ENCODE peak calls at places on chromosomes 12 and 14, in six cellular contexts. One of them, this sample, is unnamed.

GRCh38 chr14:31414190-31414833 is 6.0 kb downstream of the HEATR5A start:
- DNase-seq in HCT116: no peak
- DNase-seq in astrocyte: no peak
- DNase-seq in fibroblast of lung: no peak
- DNase-seq in mammary epithelial cell: peak; percentile 23
- DNase-seq in GM23248: peak; percentile 51
- DNase-seq in this sample: no peak

GRCh38 chr14:51715742-51716141 is 64.0 kb downstream of the FRMD6 start:
- DNase-seq in HCT116: no peak
- DNase-seq in astrocyte: no peak
- DNase-seq in fibroblast of lung: no peak
- DNase-seq in mammary epithelial cell: no peak
- DNase-seq in GM23248: no peak
- DNase-seq in this sample: no peak

GRCh38 chr12:115541891-115542361 is 735.6 kb downstream of the MED13L start:
- DNase-seq in HCT116: no peak
- DNase-seq in astrocyte: peak; percentile 74
- DNase-seq in fibroblast of lung: peak; percentile 75
- DNase-seq in mammary epithelial cell: peak; percentile 79
- DNase-seq in GM23248: peak; percentile 26
- DNase-seq in this sample: no peak

GRCh38 chr14:74141703-74142102 is 56.9 kb downstream of the LIN52 start:
- DNase-seq in HCT116: no peak
- DNase-seq in astrocyte: no peak
- DNase-seq in fibroblast of lung: peak; percentile 3
- DNase-seq in mammary epithelial cell: no peak
- DNase-seq in GM23248: peak; percentile 46
- DNase-seq in this sample: no peak

GRCh38 chr14:92105845-92106094 is 612 bp downstream of the ATXN3 start:
- DNase-seq in HCT116: no peak
- DNase-seq in astrocyte: peak; percentile 45
- DNase-seq in fibroblast of lung: peak; percentile 55
- DNase-seq in mammary epithelial cell: no peak
- DNase-seq in GM23248: peak; percentile 77
- DNase-seq in this sample: no peak

GRCh38 chr12:21774358-21775129 is at the start of gene KCNJ8:
- DNase-seq in HCT116: no peak
- DNase-seq in astrocyte: peak; percentile 31
- DNase-seq in fibroblast of lung: peak; percentile 57
- DNase-seq in mammary epithelial cell: no peak
- DNase-seq in GM23248: peak; percentile 73
- DNase-seq in this sample: peak; percentile 75

GRCh38 chr14:61620130-61620946 is 75.0 kb upstream of the HIF1A start:
- DNase-seq in HCT116: no peak
- DNase-seq in astrocyte: peak; percentile 96
- DNase-seq in fibroblast of lung: peak; percentile 96
- DNase-seq in mammary epithelial cell: peak; percentile 58
- DNase-seq in GM23248: peak; percentile 95
- DNase-seq in this sample: peak; percentile 42

GRCh38 chr14:75426332-75427125 is 1.3 kb upstream of the JDP2 start:
- DNase-seq in HCT116: no peak
- DNase-seq in astrocyte: no peak
- DNase-seq in fibroblast of lung: no peak
- DNase-seq in mammary epithelial cell: no peak
- DNase-seq in GM23248: no peak
- DNase-seq in this sample: no peak

GRCh38 chr12:7162691-7163114 is 26.8 kb upstream of the PEX5 start:
- DNase-seq in HCT116: peak; percentile 76
- DNase-seq in astrocyte: no peak
- DNase-seq in fibroblast of lung: peak; percentile 3
- DNase-seq in mammary epithelial cell: peak; percentile 58
- DNase-seq in GM23248: peak; percentile 54
- DNase-seq in this sample: peak; percentile 88

GRCh38 chr14:94048676-94049624 is 22.8 kb downstream of the OTUB2 start:
- DNase-seq in HCT116: no peak
- DNase-seq in astrocyte: no peak
- DNase-seq in fibroblast of lung: no peak
- DNase-seq in mammary epithelial cell: no peak
- DNase-seq in GM23248: no peak
- DNase-seq in this sample: no peak

GRCh38 chr14:35687335-35687939 is 121.7 kb downstream of the RALGAPA1 start:
- DNase-seq in HCT116: peak; percentile 26
- DNase-seq in astrocyte: peak; percentile 29
- DNase-seq in fibroblast of lung: peak; percentile 37
- DNase-seq in mammary epithelial cell: peak; percentile 25
- DNase-seq in GM23248: peak; percentile 76
- DNase-seq in this sample: no peak

GRCh38 chr14:40336846-40337245 is 904.6 kb upstream of the FBXO33 start:
- DNase-seq in HCT116: no peak
- DNase-seq in astrocyte: no peak
- DNase-seq in fibroblast of lung: no peak
- DNase-seq in mammary epithelial cell: no peak
- DNase-seq in GM23248: no peak
- DNase-seq in this sample: no peak

GRCh38 chr14:95875831-95876768 is 532 bp upstream of the TUNAR start:
- DNase-seq in HCT116: no peak
- DNase-seq in astrocyte: no peak
- DNase-seq in fibroblast of lung: no peak
- DNase-seq in mammary epithelial cell: no peak
- DNase-seq in GM23248: no peak
- DNase-seq in this sample: no peak

GRCh38 chr12:93176166-93176565 is 201.6 kb upstream of the NUDT4 start:
- DNase-seq in HCT116: no peak
- DNase-seq in astrocyte: peak; percentile 66
- DNase-seq in fibroblast of lung: peak; percentile 72
- DNase-seq in mammary epithelial cell: peak; percentile 32
- DNase-seq in GM23248: peak; percentile 76
- DNase-seq in this sample: peak; percentile 77

GRCh38 chr12:93085383-93086287 is 156.5 kb upstream of the EEA1 start:
- DNase-seq in HCT116: no peak
- DNase-seq in astrocyte: no peak
- DNase-seq in fibroblast of lung: no peak
- DNase-seq in mammary epithelial cell: no peak
- DNase-seq in GM23248: no peak
- DNase-seq in this sample: peak; percentile 31

GRCh38 chr12:111412007-111412829 is 6.5 kb downstream of the SH2B3 start:
- DNase-seq in HCT116: no peak
- DNase-seq in astrocyte: no peak
- DNase-seq in fibroblast of lung: peak; percentile 53
- DNase-seq in mammary epithelial cell: no peak
- DNase-seq in GM23248: peak; percentile 17
- DNase-seq in this sample: peak; percentile 88

GRCh38 chr14:61925043-61925442 is 162.8 kb downstream of the SNAPC1 start:
- DNase-seq in HCT116: peak; percentile 18
- DNase-seq in astrocyte: peak; percentile 15
- DNase-seq in fibroblast of lung: peak; percentile 28
- DNase-seq in mammary epithelial cell: peak; percentile 16
- DNase-seq in GM23248: peak; percentile 38
- DNase-seq in this sample: no peak

GRCh38 chr12:111034911-111035577 is 114.7 kb upstream of the MYL2 start:
- DNase-seq in HCT116: no peak
- DNase-seq in astrocyte: no peak
- DNase-seq in fibroblast of lung: no peak
- DNase-seq in mammary epithelial cell: peak; percentile 13
- DNase-seq in GM23248: peak; percentile 4
- DNase-seq in this sample: no peak

GRCh38 chr12:95956557-95957145 is 13.5 kb downstream of the AMDHD1 start:
- DNase-seq in HCT116: no peak
- DNase-seq in astrocyte: no peak
- DNase-seq in fibroblast of lung: no peak
- DNase-seq in mammary epithelial cell: no peak
- DNase-seq in GM23248: no peak
- DNase-seq in this sample: no peak

GRCh38 chr12:78185109-78185508 is 354.4 kb downstream of the NAV3 start:
- DNase-seq in HCT116: no peak
- DNase-seq in astrocyte: peak; percentile 73
- DNase-seq in fibroblast of lung: peak; percentile 77
- DNase-seq in mammary epithelial cell: peak; percentile 66
- DNase-seq in GM23248: peak; percentile 80
- DNase-seq in this sample: no peak

GRCh38 chr14:75627406-75627805 is 33.3 kb downstream of the ERG28 start:
- DNase-seq in HCT116: no peak
- DNase-seq in astrocyte: no peak
- DNase-seq in fibroblast of lung: no peak
- DNase-seq in mammary epithelial cell: no peak
- DNase-seq in GM23248: no peak
- DNase-seq in this sample: no peak

GRCh38 chr14:99198746-99199145 is 73.3 kb downstream of the BCL11B start:
- DNase-seq in HCT116: no peak
- DNase-seq in astrocyte: no peak
- DNase-seq in fibroblast of lung: no peak
- DNase-seq in mammary epithelial cell: no peak
- DNase-seq in GM23248: no peak
- DNase-seq in this sample: no peak

GRCh38 chr14:99194736-99195135 is 77.3 kb downstream of the BCL11B start:
- DNase-seq in HCT116: no peak
- DNase-seq in astrocyte: no peak
- DNase-seq in fibroblast of lung: no peak
- DNase-seq in mammary epithelial cell: no peak
- DNase-seq in GM23248: no peak
- DNase-seq in this sample: no peak

GRCh38 chr14:99194136-99194535 is 77.9 kb downstream of the BCL11B start:
- DNase-seq in HCT116: no peak
- DNase-seq in astrocyte: no peak
- DNase-seq in fibroblast of lung: no peak
- DNase-seq in mammary epithelial cell: no peak
- DNase-seq in GM23248: no peak
- DNase-seq in this sample: no peak

GRCh38 chr14:99195602-99196309 is 76.2 kb downstream of the BCL11B start:
- DNase-seq in HCT116: no peak
- DNase-seq in astrocyte: peak; percentile 48
- DNase-seq in fibroblast of lung: peak; percentile 65
- DNase-seq in mammary epithelial cell: no peak
- DNase-seq in GM23248: peak; percentile 10
- DNase-seq in this sample: no peak

DNA sequence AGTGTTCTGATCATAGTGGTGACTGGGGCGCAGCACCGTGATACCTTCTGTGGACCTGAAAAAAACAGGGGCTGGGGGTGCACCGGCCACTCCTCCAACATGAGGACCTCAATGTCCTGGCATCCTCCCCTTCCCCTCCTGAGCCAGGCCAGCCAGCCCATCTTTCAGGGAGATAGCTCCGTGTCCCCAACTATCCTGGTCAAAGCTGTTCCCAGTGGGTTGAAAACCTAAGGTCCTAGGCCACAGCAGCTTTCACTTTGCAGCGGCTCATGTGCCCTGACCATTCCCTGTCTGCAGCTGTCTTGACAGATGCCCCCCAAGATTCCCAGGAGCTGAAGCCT is 75.7 kb downstream of the BCL11B start:
- DNase-seq in HCT116: no peak
- DNase-seq in astrocyte: no peak
- DNase-seq in fibroblast of lung: no peak
- DNase-seq in mammary epithelial cell: no peak
- DNase-seq in GM23248: no peak
- DNase-seq in this sample: no peak
- H3K4me3 ChIP-seq in HCT116: no peak overlapping the region
- H3K4me3 ChIP-seq in astrocyte: no peak overlapping the region
- H3K4me3 ChIP-seq in fibroblast of lung: no peak overlapping the region
- H3K4me3 ChIP-seq in mammary epithelial cell: no peak overlapping the region
- H3K4me3 ChIP-seq in GM23248: no peak overlapping the region
- H3K4me3 ChIP-seq in this sample: no peak overlapping the region

DNA sequence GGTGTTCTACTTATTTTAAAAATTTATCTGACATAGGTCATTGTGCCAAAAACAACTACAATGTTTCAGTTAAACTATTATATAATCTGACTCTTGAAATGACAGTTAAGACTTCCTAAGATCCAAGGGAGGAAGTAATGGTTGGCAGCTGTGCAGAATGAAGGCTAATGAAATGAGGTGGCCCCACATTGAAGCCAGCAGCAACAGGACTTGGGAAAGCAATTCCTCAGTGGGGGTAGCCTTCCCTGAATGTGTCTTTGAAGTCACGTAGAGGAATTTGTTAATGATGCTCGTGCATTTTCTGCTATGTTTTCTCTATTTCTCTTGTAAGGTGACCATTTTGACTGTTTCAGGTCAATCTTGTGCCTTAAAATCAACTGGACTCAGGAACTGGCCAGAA is 162.4 kb upstream of the DAAM1 start:
- DNase-seq in HCT116: no peak
- DNase-seq in astrocyte: peak; percentile 39
- DNase-seq in fibroblast of lung: peak; percentile 62
- DNase-seq in mammary epithelial cell: no peak
- DNase-seq in GM23248: peak; percentile 11
- DNase-seq in this sample: no peak
- H4K20me1 ChIP-seq in HCT116: no peaks in the 10 kb centered on the region
- H4K20me1 ChIP-seq in astrocyte: no peaks in the 10 kb centered on the region
- H4K20me1 ChIP-seq in fibroblast of lung: no peaks in the 10 kb centered on the region
- H4K20me1 ChIP-seq in mammary epithelial cell: no peaks in the 10 kb centered on the region
- H4K20me1 ChIP-seq in GM23248: no peaks in the 10 kb centered on the region
- H4K20me1 ChIP-seq in this sample: no peaks in the 10 kb centered on the region

GRCh38 chr14:21101802-21102413 is 1.0 kb downstream of the TMEM253 start:
- DNase-seq in HCT116: no peak
- DNase-seq in astrocyte: no peak
- DNase-seq in fibroblast of lung: no peak
- DNase-seq in mammary epithelial cell: no peak
- DNase-seq in GM23248: no peak
- DNase-seq in this sample: no peak
- H3K4me3 ChIP-seq in HCT116: peak overlapping the region; percentile 74
- H3K4me3 ChIP-seq in astrocyte: no peak overlapping the region
- H3K4me3 ChIP-seq in fibroblast of lung: no peak overlapping the region
- H3K4me3 ChIP-seq in mammary epithelial cell: no peak overlapping the region
- H3K4me3 ChIP-seq in GM23248: no peak overlapping the region
- H3K4me3 ChIP-seq in this sample: no peak overlapping the region

GRCh38 chr12:56104109-56104814 is at the start of gene PA2G4:
- DNase-seq in HCT116: peak; percentile 98
- DNase-seq in astrocyte: peak; percentile 97
- DNase-seq in fibroblast of lung: peak; percentile 99
- DNase-seq in mammary epithelial cell: peak; percentile 100
- DNase-seq in GM23248: peak; percentile 100
- DNase-seq in this sample: peak; percentile 98
- H4K20me1 ChIP-seq in HCT116: peaks cover 7% of the 10 kb centered on the region
- H4K20me1 ChIP-seq in astrocyte: peaks cover 20% of the 10 kb centered on the region
- H4K20me1 ChIP-seq in fibroblast of lung: no peaks in the 10 kb centered on the region
- H4K20me1 ChIP-seq in mammary epithelial cell: no peaks in the 10 kb centered on the region
- H4K20me1 ChIP-seq in GM23248: no peaks in the 10 kb centered on the region
- H4K20me1 ChIP-seq in this sample: peaks cover 3% of the 10 kb centered on the region

This sample was measured in osteoblast.